ENCODE peak calls at places on chromosomes 16 and 17, in five cellular contexts. H, Q, I, B and A are unnamed samples.

GRCh38 chr16:7206469-7206868 is 126.2 kb upstream of the RBFOX1 start:
- DNase-seq in I (no peak), B (no peak), Q (no peak), H (no peak), A (no peak)

GRCh38 chr17:76497979-76498885 is 3.0 kb downstream of the RHBDF2 start:
- DNase-seq in B (peak; percentile 97), Q (no peak), I (peak; percentile 56), H (peak; percentile 87), A (no peak)

GRCh38 chr16:69725480-69726312 is 664 bp downstream of the NQO1 start:
- DNase-seq in H (no peak), B (no peak), Q (no peak), I (no peak), A (no peak)

GRCh38 chr16:69217433-69217832 is 30.5 kb downstream of the SNTB2 start:
- DNase-seq in B (no peak), Q (no peak), H (no peak), I (no peak), A (no peak)

GRCh38 chr17:5418858-5419355 is 555 bp downstream of the NUP88 start:
- DNase-seq in Q (peak; percentile 64), I (peak; percentile 79), H (no peak), B (no peak), A (peak; percentile 80)

GRCh38 chr16:74035816-74036215 is 260.8 kb upstream of the PSMD7 start:
- DNase-seq in H (no peak), B (peak; percentile 11), I (no peak), Q (no peak), A (no peak)

GRCh38 chr17:42878123-42878880 is 22.3 kb upstream of the G6PC1 start:
- DNase-seq in H (no peak), Q (no peak), I (no peak), B (no peak), A (no peak)

GRCh38 chr16:1413684-1414531 is 596 bp downstream of the UNKL start:
- DNase-seq in Q (peak; percentile 63), B (peak; percentile 68), H (peak; percentile 69), I (peak; percentile 82), A (peak; percentile 49)

GRCh38 chr17:60557805-60558204 is 31.8 kb upstream of the APPBP2 start:
- DNase-seq in I (no peak), B (no peak), H (no peak), Q (no peak), A (no peak)

GRCh38 chr17:8056232-8056975 is 17.5 kb downstream of the ALOX15B start:
- DNase-seq in I (peak; percentile 44), B (peak; percentile 34), Q (peak; percentile 51), H (no peak), A (no peak)

GRCh38 chr16:9948933-9949332 is 233.3 kb downstream of the GRIN2A start:
- DNase-seq in H (no peak), I (no peak), Q (no peak), B (no peak), A (no peak)

GRCh38 chr16:10935491-10935890 is 6.8 kb downstream of the DEXI start:
- DNase-seq in B (no peak), I (no peak), Q (no peak), H (no peak), A (no peak)

GRCh38 chr16:72098936-72099335 is 5.3 kb downstream of the DHX38 start:
- DNase-seq in Q (no peak), I (no peak), H (no peak), B (no peak), A (no peak)

GRCh38 chr17:14458724-14459123 is 157.8 kb downstream of the HS3ST3B1 start:
- DNase-seq in B (no peak), I (no peak), H (no peak), Q (no peak), A (no peak)

GRCh38 chr16:88479795-88480760 is 27.0 kb downstream of the ZFPM1 start:
- DNase-seq in I (no peak), H (no peak), B (no peak), Q (peak; percentile 40), A (peak; percentile 22)

GRCh38 chr16:89919535-89920406 is 1.1 kb downstream of the MC1R start:
- DNase-seq in Q (no peak), I (no peak), H (no peak), B (no peak), A (no peak)

GRCh38 chr17:17001874-17002520 is 30.1 kb upstream of the TNFRSF13B start:
- DNase-seq in B (peak; percentile 78), Q (peak; percentile 77), H (peak; percentile 83), I (peak; percentile 75), A (peak; percentile 63)

GRCh38 chr16:48904333-48904732 is 294.4 kb upstream of the N4BP1 start:
- DNase-seq in I (no peak), H (no peak), B (no peak), Q (no peak), A (no peak)

GRCh38 chr16:63461248-63461841 is 1425.1 kb upstream of the CDH8 start:
- DNase-seq in H (no peak), B (peak; percentile 44), Q (no peak), I (no peak), A (no peak)

GRCh38 chr16:73527191-73527590 is 479.3 kb upstream of the ZFHX3 start:
- DNase-seq in B (no peak), Q (no peak), I (no peak), H (no peak), A (no peak)

GRCh38 chr17:42411321-42411820 is 11.7 kb downstream of the CAVIN1 start:
- DNase-seq in B (no peak), I (no peak), H (no peak), Q (no peak), A (no peak)

GRCh38 chr16:78817442-78817829 is 718.0 kb downstream of the WWOX start:
- DNase-seq in I (no peak), Q (no peak), H (no peak), B (no peak), A (no peak)

GRCh38 chr17:73293031-73293430 is 18.8 kb downstream of the CDC42EP4 start:
- DNase-seq in H (no peak), I (no peak), B (no peak), Q (no peak), A (no peak)

GRCh38 chr17:42422412-42422957 is 571 bp downstream of the CAVIN1 start:
- DNase-seq in Q (no peak), B (peak; percentile 39), H (peak; percentile 54), I (peak; percentile 41), A (no peak)

GRCh38 chr17:67615011-67615561 is 102.7 kb upstream of the NOL11 start:
- DNase-seq in Q (no peak), B (peak; percentile 75), H (peak; percentile 28), I (no peak), A (no peak)

GRCh38 chr17:74119049-74119580 is 84.4 kb upstream of the RPL38 start:
- DNase-seq in I (no peak), H (no peak), Q (no peak), B (no peak), A (no peak)

GRCh38 chr17:76709077-76709950 is 1.5 kb downstream of the MXRA7 start:
- DNase-seq in H (peak; percentile 82), B (peak; percentile 70), I (no peak), Q (no peak), A (no peak)

GRCh38 chr16:16025214-16025968 is 76.0 kb downstream of the ABCC1 start:
- DNase-seq in Q (peak; percentile 22), H (no peak), B (no peak), I (peak; percentile 50), A (peak; percentile 17)

GRCh38 chr17:236641-237405 is 55.4 kb upstream of the DOC2B start:
- DNase-seq in H (no peak), B (no peak), Q (no peak), I (no peak), A (peak; percentile 33)

GRCh38 chr16:3564130-3564888 is 12.9 kb downstream of the NLRC3 start:
- DNase-seq in Q (no peak), B (no peak), H (no peak), I (no peak), A (no peak)

GRCh38 chr17:32494621-32495346 is 8.0 kb downstream of the CDK5R1 start:
- DNase-seq in B (no peak), H (no peak), Q (no peak), I (no peak), A (no peak)

GRCh38 chr16:66364959-66365306 is 1.6 kb upstream of the CDH5 start:
- DNase-seq in H (no peak), I (no peak), Q (no peak), B (no peak), A (no peak)

GRCh38 chr16:86059253-86060171 is 160.6 kb downstream of the IRF8 start:
- DNase-seq in I (no peak), B (no peak), H (peak; percentile 78), Q (no peak), A (no peak)

GRCh38 chr17:83085103-83085502 is 5.7 kb downstream of the METRNL start:
- DNase-seq in Q (no peak), I (no peak), B (no peak), H (no peak), A (no peak)

GRCh38 chr16:30927789-30928378 is 4.5 kb downstream of the FBXL19 start:
- DNase-seq in H (peak; percentile 32), B (peak; percentile 94), Q (no peak), I (peak; percentile 60), A (no peak)

GRCh38 chr17:9824094-9824493 is 1.6 kb upstream of the GLP2R start:
- DNase-seq in B (no peak), Q (no peak), I (no peak), H (no peak), A (no peak)
- H3K27me3 ChIP-seq in B (no peaks in the 10 kb centered on the region), Q (no peaks in the 10 kb centered on the region), I (no peaks in the 10 kb centered on the region), H (peaks cover 12% of the 10 kb centered on the region), A (no peaks in the 10 kb centered on the region)

GRCh38 chr16:51592013-51592501 is 441.0 kb upstream of the SALL1 start:
- DNase-seq in B (no peak), Q (no peak), H (no peak), I (no peak), A (no peak)
- H3K4me3 ChIP-seq in B (no peak overlapping the region), Q (no peak overlapping the region), H (no peak overlapping the region), I (no peak overlapping the region), A (no peak overlapping the region)

DNA sequence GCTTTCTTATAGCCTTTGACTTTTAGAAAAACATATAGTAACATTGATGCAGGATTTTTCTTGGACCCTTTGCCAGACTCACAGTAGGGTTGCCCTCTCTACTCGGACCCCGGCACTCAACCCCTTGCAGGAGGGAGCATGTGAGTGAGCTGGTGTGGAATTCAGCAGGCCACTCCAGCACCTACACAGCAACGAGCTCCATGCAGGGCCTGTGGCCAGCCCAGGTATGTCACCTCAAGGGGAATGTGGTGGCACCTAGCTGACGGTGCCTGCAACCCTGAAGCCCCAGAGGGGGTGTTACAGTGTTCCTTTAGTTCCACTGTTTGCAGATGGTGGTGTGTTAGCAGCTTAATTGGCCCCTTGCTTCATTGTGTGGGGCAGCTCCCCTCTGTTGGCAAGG is 414.9 kb downstream of the KCNJ2 start:
- DNase-seq in B (no peak), Q (no peak), H (no peak), I (no peak), A (no peak)
- H3K36me3 ChIP-seq in B (no peaks in the 10 kb centered on the region), Q (no peaks in the 10 kb centered on the region), H (no peaks in the 10 kb centered on the region), I (no peaks in the 10 kb centered on the region), A (no peaks in the 10 kb centered on the region)

DNA sequence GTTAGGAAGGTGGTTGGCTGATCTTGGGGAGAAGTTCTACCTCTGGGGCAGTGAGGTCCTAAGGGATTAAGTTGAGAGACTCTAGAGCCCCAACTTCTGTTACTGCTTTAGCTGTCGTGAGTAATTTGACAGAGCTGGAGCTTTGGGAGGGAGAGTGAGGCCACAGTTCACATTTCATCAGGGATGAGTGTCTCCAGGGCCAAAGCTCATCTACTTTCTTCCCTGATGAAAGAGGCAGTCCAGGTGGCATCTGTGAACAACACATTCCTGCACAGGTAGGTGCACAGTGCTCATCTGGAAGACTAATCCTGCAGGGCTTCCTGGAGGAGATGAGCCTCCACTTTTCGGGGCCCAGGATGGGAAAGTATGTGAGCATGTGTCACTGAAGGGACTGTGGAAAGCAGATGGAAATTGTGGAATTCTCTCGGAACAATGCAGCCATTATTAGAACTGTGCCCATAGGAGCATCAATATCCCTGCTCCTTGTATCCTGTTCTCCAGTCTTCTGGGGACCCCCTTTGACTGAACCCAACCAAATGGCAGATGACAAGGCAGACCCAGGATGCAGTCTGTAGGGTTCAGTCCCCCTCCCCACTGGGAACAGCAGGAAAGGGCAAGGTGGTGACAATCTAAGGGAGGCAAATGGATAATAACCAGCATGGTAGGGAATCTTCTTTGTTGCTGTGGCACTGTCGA is 9.0 kb downstream of the DYNLL2 start:
- DNase-seq in H (no peak), Q (no peak), B (no peak), I (no peak), A (no peak)
- H3K27me3 ChIP-seq in H (no peaks in the 10 kb centered on the region), Q (no peaks in the 10 kb centered on the region), B (no peaks in the 10 kb centered on the region), I (no peaks in the 10 kb centered on the region), A (no peaks in the 10 kb centered on the region)